ENCODE peak calls at places on chromosomes 16 and 17, in eight cellular contexts. Y is esophagus muscularis mucosa, O is tibial nerve, U is breast epithelium, S is BE2C, D is RWPE2, A is GM12878, N is PC-3. Z is an unnamed sample.

GRCh38 chr16:70416748-70417616 is 21.9 kb downstream of the ST3GAL2 start:
- DNase-seq in U (no peak), S (no peak), Y (no peak), A (no peak), D (no peak), N (no peak), O (no peak), Z (peak; percentile 64)

GRCh38 chr16:67546761-67547422 is 15.4 kb upstream of the CTCF start:
- DNase-seq in U (peak; percentile 59), O (peak; percentile 65), D (no peak), S (peak; percentile 88), A (no peak), Y (peak; percentile 93), N (peak; percentile 72), Z (peak; percentile 76)

GRCh38 chr17:79033046-79033616 is 9.2 kb downstream of the C1QTNF1 start:
- DNase-seq in A (no peak), S (no peak), N (no peak), U (no peak), Y (no peak), D (no peak), O (no peak), Z (no peak)

GRCh38 chr16:76396977-76397376 is 119.8 kb downstream of the CNTNAP4 start:
- DNase-seq in U (no peak), O (no peak), S (no peak), N (no peak), A (no peak), D (no peak), Y (no peak), Z (no peak)

GRCh38 chr16:3458278-3458851 is 14.9 kb downstream of the NAA60 start:
- DNase-seq in D (no peak), Y (no peak), N (peak; percentile 11), U (no peak), O (no peak), A (no peak), S (no peak), Z (peak; percentile 48)

GRCh38 chr17:50683434-50684287 is 24.1 kb downstream of the ANKRD40 start:
- DNase-seq in O (no peak), S (peak; percentile 5), A (no peak), D (peak; percentile 56), U (no peak), Y (no peak), N (no peak), Z (no peak)

GRCh38 chr16:54750249-54750648 is 180.4 kb upstream of the IRX5 start:
- DNase-seq in S (no peak), O (no peak), N (no peak), U (no peak), A (no peak), D (no peak), Y (peak; percentile 66), Z (no peak)

GRCh38 chr16:68311316-68311620 is 449 bp downstream of the PRMT7 start:
- DNase-seq in D (no peak), S (no peak), O (no peak), U (no peak), N (peak; percentile 28), Y (no peak), A (no peak), Z (no peak)

GRCh38 chr16:9092963-9093477 is 1.6 kb downstream of the HAPSTR1 start:
- DNase-seq in D (no peak), O (peak; percentile 24), N (no peak), Y (no peak), S (peak; percentile 37), U (no peak), A (no peak), Z (peak; percentile 44)

GRCh38 chr17:51056813-51057510 is 63.7 kb downstream of the SPAG9 start:
- DNase-seq in Y (no peak), S (peak; percentile 44), A (no peak), U (no peak), O (peak; percentile 77), N (peak; percentile 84), D (no peak), Z (peak; percentile 22)

GRCh38 chr17:62704381-62704971 is 77.0 kb downstream of the MRC2 start:
- DNase-seq in O (peak; percentile 29), A (no peak), Y (no peak), S (no peak), U (peak; percentile 56), N (peak; percentile 93), D (peak; percentile 88), Z (no peak)

GRCh38 chr17:64984776-64985521 is 65.7 kb upstream of the LRRC37A3 start:
- DNase-seq in Y (no peak), S (no peak), O (no peak), N (peak; percentile 90), A (no peak), U (peak; percentile 16), D (no peak), Z (no peak)

GRCh38 chr16:66964049-66964448 is 3.0 kb downstream of the CES3 start:
- DNase-seq in D (no peak), Y (no peak), S (peak; percentile 36), N (no peak), A (no peak), U (no peak), O (no peak), Z (no peak)

GRCh38 chr17:48054238-48055185 is 6.4 kb downstream of the NFE2L1 start:
- DNase-seq in N (no peak), S (peak; percentile 96), D (peak; percentile 95), U (peak; percentile 83), O (peak; percentile 58), Y (no peak), A (no peak), Z (no peak)

GRCh38 chr16:31785126-31785525 is 88.5 kb upstream of the ZNF267 start:
- DNase-seq in D (no peak), O (no peak), S (no peak), Y (no peak), U (no peak), N (no peak), A (no peak), Z (no peak)

GRCh38 chr17:10754109-10754508 is 24.3 kb upstream of the TMEM220 start:
- DNase-seq in S (peak; percentile 41), U (no peak), D (no peak), O (no peak), A (no peak), Y (no peak), N (peak; percentile 52), Z (no peak)

GRCh38 chr16:53864819-53865491 is 161.0 kb downstream of the FTO start:
- DNase-seq in O (no peak), U (no peak), N (peak; percentile 58), A (no peak), Y (no peak), S (no peak), D (no peak), Z (no peak)

GRCh38 chr16:19137621-19138128 is 23.9 kb downstream of the ITPRIPL2 start:
- DNase-seq in O (no peak), A (no peak), D (no peak), S (no peak), Y (no peak), U (no peak), N (no peak), Z (no peak)

GRCh38 chr17:77602062-77602746 is 356.3 kb upstream of the TNRC6C start:
- DNase-seq in N (no peak), U (peak; percentile 87), O (peak; percentile 79), S (no peak), Y (no peak), D (peak; percentile 82), A (no peak), Z (no peak)

GRCh38 chr16:58042001-58042885 is 16.7 kb downstream of the MMP15 start:
- DNase-seq in O (no peak), S (no peak), U (no peak), N (no peak), A (no peak), D (peak; percentile 58), Y (no peak), Z (no peak)

GRCh38 chr17:34254651-34255380 is at the start of gene CCL2:
- DNase-seq in O (peak; percentile 81), D (no peak), A (no peak), N (no peak), S (peak; percentile 19), Y (peak; percentile 96), U (peak; percentile 65), Z (no peak)

GRCh38 chr16:69320731-69321073 is 9.6 kb downstream of the VPS4A start:
- DNase-seq in U (no peak), O (no peak), N (no peak), Y (no peak), S (no peak), D (no peak), A (no peak), Z (no peak)
- H3K36me3 ChIP-seq in U (peaks cover 28% of the 10 kb centered on the region), O (peaks cover 9% of the 10 kb centered on the region), N (peaks cover 27% of the 10 kb centered on the region), Y (peaks cover 98% of the 10 kb centered on the region), S (peaks cover 91% of the 10 kb centered on the region), D (peaks cover 96% of the 10 kb centered on the region), A (peaks cover 29% of the 10 kb centered on the region), Z (peaks cover 68% of the 10 kb centered on the region)

GRCh38 chr17:42509409-42509808 is 26.6 kb upstream of the NAGLU start:
- DNase-seq in Y (no peak), O (no peak), A (no peak), U (no peak), N (no peak), S (no peak), D (no peak), Z (no peak)

GRCh38 chr17:42507671-42508070 is 28.4 kb upstream of the NAGLU start:
- DNase-seq in S (no peak), A (no peak), N (no peak), D (no peak), Y (no peak), U (no peak), O (no peak), Z (no peak)

GRCh38 chr17:42509916-42510315 is 26.1 kb upstream of the NAGLU start:
- DNase-seq in O (no peak), Y (no peak), S (no peak), D (no peak), A (no peak), U (no peak), N (no peak), Z (no peak)

GRCh38 chr17:42512246-42512645 is 23.8 kb upstream of the NAGLU start:
- DNase-seq in D (no peak), O (no peak), N (no peak), U (no peak), Y (no peak), A (no peak), S (no peak), Z (no peak)

GRCh38 chr17:42508426-42509164 is 27.4 kb upstream of the NAGLU start:
- DNase-seq in A (no peak), D (no peak), O (no peak), Y (no peak), U (no peak), N (no peak), S (no peak), Z (no peak)
- H3K36me3 ChIP-seq in A (peaks cover 22% of the 10 kb centered on the region), D (peaks cover 13% of the 10 kb centered on the region), O (no peaks in the 10 kb centered on the region), Y (peaks cover 59% of the 10 kb centered on the region), U (no peaks in the 10 kb centered on the region), N (no peaks in the 10 kb centered on the region), S (peaks cover 63% of the 10 kb centered on the region), Z (peaks cover 29% of the 10 kb centered on the region)

GRCh38 chr17:7667616-7668406 is 17.1 kb downstream of the ATP1B2 start:
- DNase-seq in S (no peak), O (no peak), D (no peak), A (no peak), U (no peak), N (no peak), Y (no peak), Z (no peak)
- H3K36me3 ChIP-seq in S (peaks cover 5% of the 10 kb centered on the region), O (peaks cover 2% of the 10 kb centered on the region), D (peaks cover 44% of the 10 kb centered on the region), A (peaks cover 25% of the 10 kb centered on the region), U (peaks cover 6% of the 10 kb centered on the region), N (no peaks in the 10 kb centered on the region), Y (peaks cover 54% of the 10 kb centered on the region), Z (peaks cover 12% of the 10 kb centered on the region)

DNA sequence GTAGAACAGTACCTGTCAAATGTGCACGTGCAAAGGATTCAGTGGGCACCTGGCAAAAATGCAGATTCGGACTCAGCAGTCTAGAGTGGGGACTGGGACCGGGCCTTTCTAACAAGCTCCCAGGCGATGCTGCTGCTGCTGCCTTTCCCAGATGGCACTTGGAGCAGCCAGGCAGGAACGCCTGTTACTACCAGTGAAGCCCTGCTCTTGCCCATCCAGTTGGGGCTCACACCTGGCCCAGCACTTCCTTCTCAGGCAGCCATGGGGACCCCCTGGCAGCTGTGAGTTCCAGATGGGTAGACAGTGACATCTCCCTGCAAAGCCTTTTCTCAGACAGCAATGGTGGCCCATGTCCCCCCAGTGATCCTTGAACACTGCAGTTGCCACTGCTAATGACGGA is 30.4 kb downstream of the KDM8 start:
- DNase-seq in Y (no peak), A (no peak), U (no peak), D (no peak), N (no peak), S (no peak), O (no peak), Z (no peak)
- H3K36me3 ChIP-seq in Y (peaks cover 39% of the 10 kb centered on the region), A (peaks cover 3% of the 10 kb centered on the region), U (no peaks in the 10 kb centered on the region), D (peaks cover 37% of the 10 kb centered on the region), N (no peaks in the 10 kb centered on the region), S (no peaks in the 10 kb centered on the region), O (no peaks in the 10 kb centered on the region), Z (peaks cover 5% of the 10 kb centered on the region)